ENCODE peak calls at places on chromosomes 4 and X, in nine cellular contexts. K is stimulated activated CD4-positive, alpha-beta T cell treated with anti-CD3 and anti-CD28 coated beads, Interleukin-4, amount 100 ng/mL, for 48 hours; I is hepatocyte; N is choroid plexus epithelial cell; D is fibroblast of pulmonary artery; X is H4; R is ureter; Q is sigmoid colon; E is heart right ventricle. B is an unnamed sample.

GRCh38 chrX:74931214-74931613 is 6.0 kb upstream of the NEXMIF start:
- DNase-seq in X (no peak), E (no peak), R (no peak), I (peak), N (no peak), D (no peak), Q (no peak), K (no peak), B (no peak)

GRCh38 chrX:39174761-39175417 is 373.6 kb downstream of the MID1IP1 start:
- DNase-seq in Q (no peak), N (peak), I (peak), R (no peak), E (no peak), D (no peak), X (no peak), K (peak), B (no peak)

GRCh38 chrX:153494541-153495361 is at the start of gene BGN:
- DNase-seq in I (peak), K (no peak), Q (no peak), D (peak), E (peak), N (peak), X (no peak), R (no peak), B (no peak)

GRCh38 chr4:85474818-85475630 is at the start of gene ARHGAP24:
- DNase-seq in N (peak), D (peak), E (peak), R (peak), K (peak), X (peak), I (peak), Q (peak), B (peak)

GRCh38 chr4:153383131-153383530 is 38.6 kb downstream of the MND1 start:
- DNase-seq in D (peak), N (peak), K (no peak), Q (no peak), I (no peak), X (no peak), R (no peak), E (no peak), B (no peak)

GRCh38 chrX:19839770-19840254 is 47.6 kb downstream of the SH3KBP1 start:
- DNase-seq in Q (no peak), E (no peak), K (no peak), I (no peak), R (no peak), N (no peak), D (no peak), X (no peak), B (no peak)

GRCh38 chr4:158253350-158253980 is 43.2 kb downstream of the TMEM144 start:
- DNase-seq in R (peak), E (no peak), Q (no peak), D (peak), K (peak), N (peak), I (peak), X (peak), B (peak)

GRCh38 chrX:74449322-74449936 is 28.1 kb downstream of the SLC16A2 start:
- DNase-seq in R (no peak), K (no peak), E (no peak), Q (no peak), N (peak), D (no peak), I (no peak), X (peak), B (no peak)

GRCh38 chr4:3707423-3708102 is 58.6 kb upstream of the ADRA2C start:
- DNase-seq in D (no peak), I (no peak), X (no peak), K (no peak), Q (no peak), N (no peak), R (no peak), E (no peak), B (peak)

GRCh38 chrX:27399146-27399456 is 64.0 kb downstream of the PPP4R3C start:
- DNase-seq in N (no peak), R (no peak), E (no peak), I (no peak), D (no peak), Q (no peak), K (no peak), X (no peak), B (no peak)

GRCh38 chr4:133147922-133148689 is 988 bp upstream of the PCDH10 start:
- DNase-seq in R (no peak), D (peak), E (peak), X (peak), Q (peak), K (no peak), N (peak), I (peak), B (no peak)

GRCh38 chrX:78066110-78066509 is 37.9 kb upstream of the PGK1 start:
- DNase-seq in Q (no peak), E (no peak), X (peak), N (peak), I (no peak), R (no peak), K (no peak), D (peak), B (no peak)

GRCh38 chrX:31178064-31178768 is 106.4 kb upstream of the FTHL17 start:
- DNase-seq in D (no peak), N (no peak), R (no peak), Q (no peak), E (no peak), K (no peak), I (no peak), X (no peak), B (no peak)

GRCh38 chr4:141912831-141913230 is 276.4 kb downstream of the IL15 start:
- DNase-seq in E (no peak), R (no peak), Q (no peak), D (peak), X (no peak), N (peak), I (peak), K (no peak), B (no peak)

GRCh38 chr4:56653461-56654237 is 27.4 kb downstream of the HOPX start:
- DNase-seq in K (no peak), X (no peak), N (no peak), D (no peak), E (no peak), I (no peak), Q (no peak), R (no peak), B (no peak)

GRCh38 chrX:16526003-16526402 is 124.0 kb upstream of the S100G start:
- DNase-seq in I (no peak), D (no peak), Q (no peak), X (no peak), E (no peak), K (no peak), R (no peak), N (no peak), B (no peak)

GRCh38 chr4:23485793-23486192 is 404.1 kb downstream of the PPARGC1A start:
- DNase-seq in E (no peak), R (no peak), K (no peak), X (no peak), D (peak), Q (no peak), I (no peak), N (no peak), B (no peak)

GRCh38 chr4:61500883-61501282 is 300.8 kb downstream of the ADGRL3 start:
- DNase-seq in Q (no peak), X (no peak), R (no peak), D (peak), E (no peak), K (no peak), N (peak), I (no peak), B (no peak)

GRCh38 chr4:158912390-158913175 is 143.8 kb downstream of the FNIP2 start:
- DNase-seq in R (no peak), D (no peak), X (no peak), I (no peak), K (no peak), E (no peak), N (peak), Q (no peak), B (no peak)

GRCh38 chrX:115030635-115031034 is 13.2 kb upstream of the IL13RA2 start:
- DNase-seq in X (no peak), R (peak), D (no peak), N (no peak), K (no peak), E (no peak), Q (no peak), I (peak), B (no peak)

GRCh38 chr4:119659576-119659975 is 31.0 kb upstream of the PDE5A start:
- DNase-seq in D (peak), Q (no peak), X (peak), I (peak), E (no peak), N (peak), K (no peak), R (no peak), B (no peak)

GRCh38 chrX:41334866-41335589 is 1.1 kb downstream of the DDX3X start:
- DNase-seq in N (peak), D (peak), X (peak), I (peak), K (peak), E (peak), Q (peak), R (peak), B (no peak)

GRCh38 chrX:133792198-133792953 is 193.0 kb downstream of the GPC3 start:
- DNase-seq in R (peak), D (peak), K (peak), X (peak), Q (peak), I (peak), N (peak), E (peak), B (peak)

GRCh38 chr4:55851885-55852284 is 1.6 kb upstream of the EXOC1 start:
- DNase-seq in R (peak), N (no peak), E (no peak), K (no peak), I (no peak), Q (no peak), X (no peak), D (no peak), B (no peak)

GRCh38 chr4:58225460-58225859 is 1115.3 kb upstream of the IGFBP7 start:
- DNase-seq in Q (no peak), N (no peak), D (no peak), X (no peak), I (no peak), K (no peak), E (no peak), R (no peak), B (no peak)

GRCh38 chr4:6682862-6683590 is 10.7 kb upstream of the S100P start:
- DNase-seq in R (no peak), E (no peak), N (no peak), Q (no peak), D (no peak), X (no peak), K (no peak), I (no peak), B (no peak)

GRCh38 chr4:6472008-6472386 is 417 bp downstream of the PPP2R2C start:
- DNase-seq in Q (peak), X (no peak), I (no peak), K (no peak), R (peak), N (no peak), E (no peak), D (no peak), B (no peak)

GRCh38 chr4:6188687-6189305 is 11.6 kb downstream of the JAKMIP1 start:
- DNase-seq in D (no peak), N (peak), K (no peak), X (no peak), E (no peak), I (no peak), R (no peak), Q (no peak), B (no peak)

GRCh38 chr4:157045507-157046127 is 30.3 kb upstream of the GLRB start:
- DNase-seq in R (peak), I (peak), D (peak), N (peak), Q (peak), K (no peak), X (peak), E (no peak), B (peak)

GRCh38 chr4:90030202-90030601 is 97.0 kb upstream of the CCSER1 start:
- DNase-seq in D (no peak), E (no peak), R (no peak), N (no peak), X (no peak), Q (no peak), I (no peak), K (no peak), B (no peak)

GRCh38 chr4:88792821-88793220 is 95.2 kb upstream of the NAP1L5 start:
- DNase-seq in I (no peak), E (no peak), Q (no peak), D (no peak), X (no peak), R (no peak), N (peak), K (no peak), B (no peak)

GRCh38 chr4:104489731-104490095 is 5.0 kb downstream of the CXXC4 start:
- DNase-seq in N (no peak), X (no peak), Q (no peak), K (no peak), E (no peak), I (no peak), R (no peak), D (no peak), B (no peak)

GRCh38 chrX:120559799-120560198 is 963 bp downstream of the CUL4B start:
- DNase-seq in N (no peak), D (no peak), X (no peak), I (no peak), R (no peak), K (no peak), E (no peak), Q (no peak), B (no peak)

GRCh38 chr4:183906736-183907651 is 1.9 kb downstream of the STOX2 start:
- DNase-seq in E (peak), R (no peak), K (no peak), X (no peak), N (no peak), I (peak), Q (peak), D (no peak), B (no peak)

GRCh38 chr4:121707344-121707743 is 10.6 kb upstream of the ANXA5 start:
- DNase-seq in E (no peak), Q (no peak), N (no peak), D (no peak), K (no peak), X (no peak), I (no peak), R (no peak), B (no peak)

GRCh38 chr4:147052361-147052760 is 106.7 kb upstream of the TTC29 start:
- DNase-seq in Q (no peak), E (no peak), X (no peak), D (no peak), N (no peak), K (no peak), I (no peak), R (no peak), B (no peak)

GRCh38 chrX:5857232-5857631 is 371.4 kb downstream of the NLGN4X start:
- DNase-seq in N (no peak), Q (no peak), R (no peak), K (no peak), I (no peak), X (no peak), D (no peak), E (no peak), B (no peak)